ENCODE peak calls at places on chromosomes 6 and 20, in eight cellular contexts. Z is WTC11, R is pancreas, Q is PC-9, J is astrocyte of the spinal cord, K is A549, I is OCI-LY7, U is RWPE1. E is an unnamed sample.

GRCh38 chr6:143187173-143187908 is 126.7 kb downstream of the AIG1 start:
- DNase-seq in K (no peak), Q (no peak), I (no peak), R (no peak), J (peak), Z (no peak), U (peak), E (no peak)

GRCh38 chr6:64014581-64014980 is 379.0 kb downstream of the PHF3 start:
- DNase-seq in U (no peak), I (no peak), Z (no peak), K (no peak), R (no peak), Q (no peak), J (no peak), E (no peak)

GRCh38 chr6:30769088-30769852 is 24.9 kb upstream of the IER3 start:
- DNase-seq in R (peak), J (peak), Z (no peak), Q (peak), K (peak), U (peak), I (no peak), E (peak)

GRCh38 chr6:13302751-13303667 is 25.3 kb downstream of the TBC1D7 start:
- DNase-seq in Q (peak), Z (no peak), J (peak), I (peak), R (no peak), K (peak), U (peak), E (peak)

GRCh38 chr6:44224154-44224977 is 971 bp downstream of the SLC29A1 start:
- DNase-seq in Q (no peak), K (no peak), J (no peak), R (no peak), U (no peak), I (peak), Z (peak), E (peak)

GRCh38 chr6:166106076-166106686 is 61.5 kb downstream of the TBXT start:
- DNase-seq in K (peak), U (peak), Q (peak), R (peak), J (peak), I (peak), Z (peak), E (peak)

GRCh38 chr6:21312118-21312517 is 281.4 kb upstream of the SOX4 start:
- DNase-seq in R (no peak), Q (no peak), I (no peak), J (no peak), U (no peak), K (no peak), Z (no peak), E (no peak)

GRCh38 chr6:77298298-77298697 is 165.0 kb downstream of the HTR1B start:
- DNase-seq in J (no peak), U (no peak), R (no peak), K (peak), I (no peak), Q (no peak), Z (no peak), E (no peak)

GRCh38 chr20:63465380-63466249 is 6.8 kb downstream of the KCNQ2 start:
- DNase-seq in Z (no peak), Q (no peak), J (no peak), K (no peak), R (no peak), I (no peak), U (no peak), E (no peak)

GRCh38 chr20:34564810-34565209 is 6.3 kb downstream of the MAP1LC3A start:
- DNase-seq in Z (no peak), I (no peak), Q (no peak), K (no peak), J (no peak), U (no peak), R (no peak), E (peak)

DNA sequence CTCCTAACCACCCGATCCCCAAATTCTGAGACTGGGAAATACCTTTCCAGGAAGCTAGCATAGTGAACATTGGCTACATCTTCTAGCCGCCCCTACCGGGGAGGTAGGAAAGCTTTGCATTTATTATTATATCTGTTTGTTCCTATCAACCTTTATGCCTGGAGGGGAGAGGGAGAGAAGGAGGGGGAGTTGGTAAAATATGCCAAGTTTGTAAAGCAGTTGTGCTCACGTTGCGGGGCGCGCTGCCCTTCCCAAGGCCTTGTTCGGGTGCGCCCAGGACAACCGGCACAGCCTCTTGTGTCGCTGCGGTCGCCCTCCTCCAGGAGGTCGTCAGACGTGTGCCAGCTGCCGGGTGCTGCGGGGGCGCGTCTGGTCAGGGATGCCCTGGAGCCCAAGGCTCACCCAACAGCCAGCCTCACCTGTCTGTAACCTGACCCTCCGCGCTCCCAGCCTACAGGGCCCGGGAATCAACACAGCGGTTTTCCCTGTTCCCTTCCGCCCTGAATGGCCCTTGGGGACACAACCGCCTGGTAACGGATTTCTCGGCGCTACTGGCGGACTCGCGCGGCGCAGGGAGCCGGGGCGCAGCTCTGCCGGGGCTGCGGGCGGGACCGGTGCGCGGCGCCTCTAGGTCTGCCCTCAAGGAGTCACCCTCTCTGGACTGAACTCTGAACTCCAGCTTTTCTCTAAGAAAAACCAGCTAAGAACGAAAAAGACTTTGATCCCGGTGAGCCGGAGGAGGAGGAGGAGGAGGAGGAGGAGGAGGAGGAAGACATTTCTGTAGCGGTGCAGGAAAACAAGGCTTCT is 1.1 kb upstream of the OVOL2 start:
- DNase-seq in U (no peak), K (peak), R (peak), I (no peak), Z (peak), Q (peak), J (no peak), E (no peak)
- TF ChIP-seq CTCF in U (no peak), K (no peak), R (no peak), I (no peak), Z (no peak), Q (no peak), J (no peak), E (no peak)

DNA sequence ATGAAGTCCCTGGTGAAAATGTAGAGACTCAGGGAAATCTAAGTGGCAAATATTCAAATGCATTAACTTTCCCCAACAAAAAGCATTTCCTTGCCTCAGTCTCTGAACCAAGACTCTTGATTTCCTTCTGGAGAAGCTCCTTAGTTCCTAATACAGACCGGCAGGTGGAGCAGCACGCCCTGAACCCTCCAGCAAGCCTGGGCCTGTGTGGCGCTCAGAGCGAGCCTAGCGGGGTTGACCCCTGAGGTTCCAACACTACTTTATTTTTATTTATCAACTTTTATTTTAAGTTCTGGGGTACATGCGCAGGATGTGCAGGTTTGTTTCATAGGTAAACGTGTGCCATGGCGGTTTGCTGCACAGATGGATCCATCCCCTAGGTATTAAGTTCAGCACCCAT is 50.8 kb downstream of the PACRG start:
- DNase-seq in K (no peak), I (no peak), U (no peak), Q (no peak), Z (no peak), R (no peak), J (no peak), E (no peak)
- TF ChIP-seq CTCF in K (no peak), I (no peak), U (no peak), Q (peak), Z (no peak), R (no peak), J (no peak), E (no peak)

DNA sequence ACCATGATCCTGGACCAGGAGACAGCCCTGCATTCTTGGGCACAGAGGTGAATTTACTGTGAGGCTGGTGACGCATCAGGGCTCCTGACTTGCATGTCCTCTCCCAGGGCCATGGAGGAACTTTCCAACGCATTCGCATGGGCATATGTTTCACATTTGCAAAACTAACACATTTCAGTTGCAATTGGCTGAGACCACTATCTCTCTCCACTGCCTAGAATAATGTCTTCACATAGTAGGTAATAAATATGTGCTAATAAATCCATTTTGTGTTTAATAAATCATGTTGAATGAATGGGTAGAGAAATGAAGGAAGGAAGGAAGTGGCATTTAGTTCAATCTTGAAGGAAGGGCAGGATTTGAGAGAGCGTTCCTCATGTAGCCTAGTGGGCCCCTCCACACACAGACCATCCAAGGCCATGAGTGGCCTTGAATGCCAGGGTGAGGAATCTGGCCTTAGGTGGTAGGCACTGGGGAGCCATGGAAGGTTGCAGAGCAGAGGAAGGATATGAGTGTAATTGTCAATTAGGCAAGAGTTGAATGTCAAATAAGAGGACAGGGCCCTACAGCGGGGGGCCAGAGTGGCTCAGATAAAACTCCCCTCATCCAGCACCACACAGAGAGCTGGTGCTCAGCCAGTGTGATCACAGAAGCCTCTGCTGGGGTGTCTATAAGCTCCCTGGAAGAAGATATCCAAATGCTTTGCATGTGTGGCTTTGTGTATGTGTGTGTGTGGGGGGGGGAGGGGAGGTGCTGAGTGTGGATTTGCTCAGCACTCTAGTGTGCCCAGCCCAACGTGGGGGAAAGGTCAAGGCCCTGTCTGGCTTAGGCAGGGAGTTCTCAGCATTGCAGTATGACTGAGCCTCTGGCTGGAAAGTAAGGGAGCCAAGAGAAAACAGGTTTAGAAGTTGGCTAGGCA is 30.9 kb upstream of the CCN5 start:
- DNase-seq in K (peak), Z (no peak), I (no peak), R (peak), Q (no peak), U (no peak), J (no peak), E (no peak)
- TF ChIP-seq CTCF in K (no peak), Z (no peak), I (no peak), R (no peak), Q (no peak), U (no peak), J (no peak), E (no peak)

GRCh38 chr6:136550330-136551071 is at the start of gene MAP7:
- DNase-seq in Q (peak), R (peak), U (peak), J (no peak), Z (peak), K (peak), I (no peak), E (peak)
- TF ChIP-seq CTCF in Q (peak), R (peak), U (peak), J (peak), Z (peak), K (peak), I (peak), E (peak)

GRCh38 chr6:106085687-106085983 is 501 bp upstream of the PRDM1 start:
- DNase-seq in K (no peak), Q (no peak), I (no peak), J (peak), R (no peak), Z (no peak), U (no peak), E (no peak)

GRCh38 chr6:106084973-106085686 is 1.0 kb upstream of the PRDM1 start:
- DNase-seq in I (no peak), R (no peak), K (peak), Z (no peak), Q (no peak), J (peak), U (no peak), E (no peak)

GRCh38 chr6:106084106-106084963 is 1.8 kb upstream of the PRDM1 start:
- DNase-seq in Q (no peak), I (peak), K (peak), Z (peak), R (no peak), J (peak), U (no peak), E (peak)

GRCh38 chr6:106087548-106088325 is 1.6 kb downstream of the PRDM1 start:
- DNase-seq in R (no peak), K (no peak), U (no peak), Q (peak), Z (no peak), J (peak), I (no peak), E (no peak)

DNA sequence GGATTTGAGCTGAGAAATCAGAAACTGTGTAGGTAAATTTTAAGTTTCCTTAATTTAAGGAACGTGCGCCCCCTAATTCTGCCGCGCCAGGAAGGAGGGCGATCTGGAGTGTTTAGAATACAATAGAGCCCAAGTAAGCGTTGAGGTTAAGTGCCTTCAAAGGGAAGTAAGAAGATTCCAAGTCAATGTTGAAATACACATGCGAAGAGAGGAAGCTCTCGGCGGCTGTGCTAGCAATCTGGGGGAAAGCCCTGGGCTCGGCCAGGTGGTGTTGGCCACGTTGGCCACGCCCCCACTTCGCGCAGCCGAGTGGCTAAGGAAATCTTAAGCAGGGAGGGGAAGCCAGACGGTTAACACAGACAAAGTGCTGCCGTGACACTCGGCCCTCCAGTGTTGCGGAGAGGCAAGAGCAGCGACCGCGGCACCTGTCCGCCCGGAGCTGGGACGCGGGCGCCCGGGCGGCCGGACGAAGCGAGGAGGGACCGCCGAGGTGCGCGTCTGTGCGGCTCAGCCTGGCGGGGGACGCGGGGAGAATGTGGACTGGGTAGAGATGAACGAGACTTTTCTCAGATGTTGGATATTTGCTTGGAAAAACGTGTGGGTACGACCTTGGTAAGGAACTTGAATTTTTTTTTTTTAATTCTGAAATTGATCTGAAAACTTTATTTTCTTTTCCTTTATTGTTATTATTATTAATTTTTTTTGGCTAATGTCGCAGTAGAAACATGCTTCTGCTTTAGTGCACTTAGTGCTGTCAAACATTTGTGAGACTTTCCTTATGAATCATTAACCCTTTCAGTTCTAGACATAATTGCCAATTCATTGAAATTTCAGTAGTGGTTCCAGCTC is at the start of gene PRDM1:
- DNase-seq in J (peak), R (peak), Z (peak), U (peak), I (peak), K (peak), Q (peak), E (peak)
- TF ChIP-seq CTCF in J (peak), R (no peak), Z (no peak), U (peak), I (peak), K (no peak), Q (peak), E (peak)

GRCh38 chr6:39843305-39844020 is 51.3 kb downstream of the DAAM2 start:
- DNase-seq in R (no peak), J (no peak), I (no peak), Z (no peak), U (no peak), Q (no peak), K (peak), E (no peak)
- TF ChIP-seq CTCF in R (no peak), J (no peak), I (peak), Z (no peak), U (no peak), Q (no peak), K (no peak), E (no peak)

GRCh38 chr6:120826253-120826652 is 508.0 kb downstream of the TBC1D32 start:
- DNase-seq in K (peak), U (peak), J (peak), Z (peak), R (peak), Q (peak), I (peak), E (peak)
- TF ChIP-seq CTCF in K (peak), U (peak), J (peak), Z (peak), R (peak), Q (peak), I (peak), E (peak)

GRCh38 chr20:1777476-1777820 is 117.8 kb upstream of the SIRPA start:
- DNase-seq in U (no peak), J (no peak), I (no peak), R (no peak), Q (no peak), Z (no peak), K (no peak), E (no peak)
- TF ChIP-seq CTCF in U (peak), J (no peak), I (no peak), R (no peak), Q (no peak), Z (no peak), K (no peak), E (no peak)

GRCh38 chr6:159833556-159833955 is 33.5 kb downstream of the PNLDC1 start:
- DNase-seq in Q (no peak), J (no peak), I (no peak), K (no peak), Z (no peak), R (no peak), U (no peak), E (no peak)
- TF ChIP-seq CTCF in Q (no peak), J (no peak), I (no peak), K (no peak), Z (no peak), R (no peak), U (no peak), E (no peak)

GRCh38 chr20:37882961-37883712 is 19.8 kb upstream of the VSTM2L start:
- DNase-seq in J (no peak), Z (no peak), Q (no peak), R (no peak), U (no peak), I (no peak), K (no peak), E (no peak)

GRCh38 chr20:37886851-37887297 is 16.1 kb upstream of the VSTM2L start:
- DNase-seq in R (peak), K (no peak), U (no peak), I (no peak), Q (no peak), Z (no peak), J (no peak), E (peak)

GRCh38 chr20:37885593-37886507 is 17.1 kb upstream of the VSTM2L start:
- DNase-seq in Q (no peak), I (no peak), R (no peak), Z (no peak), U (no peak), K (no peak), J (no peak), E (no peak)

GRCh38 chr20:37881601-37882343 is 21.2 kb upstream of the VSTM2L start:
- DNase-seq in Z (no peak), R (no peak), I (no peak), K (no peak), Q (no peak), J (no peak), U (no peak), E (no peak)

GRCh38 chr20:37885042-37885441 is 17.9 kb upstream of the VSTM2L start:
- DNase-seq in Q (no peak), J (no peak), R (no peak), Z (no peak), U (no peak), I (no peak), K (no peak), E (no peak)
- TF ChIP-seq CTCF in Q (no peak), J (no peak), R (no peak), Z (no peak), U (no peak), I (no peak), K (no peak), E (no peak)